ENCODE peak calls at places on chromosomes 2 and 18, in six cellular contexts. One of them, this sample, is unnamed.

GRCh38 chr18:8052237-8052701 is 485.2 kb downstream of the PTPRM start:
- DNase-seq in BE2C: no peak
- DNase-seq in fibroblast of pulmonary artery: peak; percentile 57
- DNase-seq in AG09309: no peak
- DNase-seq in fibroblast of villous mesenchyme: no peak
- DNase-seq in CD8-positive, alpha-beta T cell: no peak
- DNase-seq in this sample: no peak

GRCh38 chr18:58624011-58624410 is 4.9 kb downstream of the ALPK2 start:
- DNase-seq in BE2C: no peak
- DNase-seq in fibroblast of pulmonary artery: no peak
- DNase-seq in AG09309: peak; percentile 74
- DNase-seq in fibroblast of villous mesenchyme: peak; percentile 62
- DNase-seq in CD8-positive, alpha-beta T cell: no peak
- DNase-seq in this sample: no peak

GRCh38 chr2:30026091-30027055 is 105.0 kb upstream of the ALK start:
- DNase-seq in BE2C: peak; percentile 95
- DNase-seq in fibroblast of pulmonary artery: peak; percentile 23
- DNase-seq in AG09309: peak; percentile 8
- DNase-seq in fibroblast of villous mesenchyme: peak; percentile 36
- DNase-seq in CD8-positive, alpha-beta T cell: no peak
- DNase-seq in this sample: peak; percentile 55

GRCh38 chr2:8684421-8684884 is 2.6 kb downstream of the ID2 start:
- DNase-seq in BE2C: peak; percentile 48
- DNase-seq in fibroblast of pulmonary artery: peak; percentile 60
- DNase-seq in AG09309: no peak
- DNase-seq in fibroblast of villous mesenchyme: no peak
- DNase-seq in CD8-positive, alpha-beta T cell: no peak
- DNase-seq in this sample: peak; percentile 30

GRCh38 chr18:44819944-44820510 is 139.3 kb downstream of the SETBP1 start:
- DNase-seq in BE2C: no peak
- DNase-seq in fibroblast of pulmonary artery: no peak
- DNase-seq in AG09309: no peak
- DNase-seq in fibroblast of villous mesenchyme: no peak
- DNase-seq in CD8-positive, alpha-beta T cell: no peak
- DNase-seq in this sample: no peak

GRCh38 chr18:73741946-73742345 is 405.7 kb downstream of the FBXO15 start:
- DNase-seq in BE2C: no peak
- DNase-seq in fibroblast of pulmonary artery: peak; percentile 57
- DNase-seq in AG09309: no peak
- DNase-seq in fibroblast of villous mesenchyme: peak; percentile 15
- DNase-seq in CD8-positive, alpha-beta T cell: no peak
- DNase-seq in this sample: peak; percentile 34

GRCh38 chr18:44778788-44779187 is 98.1 kb downstream of the SETBP1 start:
- DNase-seq in BE2C: no peak
- DNase-seq in fibroblast of pulmonary artery: no peak
- DNase-seq in AG09309: no peak
- DNase-seq in fibroblast of villous mesenchyme: no peak
- DNase-seq in CD8-positive, alpha-beta T cell: no peak
- DNase-seq in this sample: no peak

GRCh38 chr18:69216390-69216789 is 184.3 kb upstream of the DOK6 start:
- DNase-seq in BE2C: no peak
- DNase-seq in fibroblast of pulmonary artery: no peak
- DNase-seq in AG09309: no peak
- DNase-seq in fibroblast of villous mesenchyme: no peak
- DNase-seq in CD8-positive, alpha-beta T cell: no peak
- DNase-seq in this sample: no peak

GRCh38 chr2:86078801-86079545 is 26.7 kb downstream of the POLR1A start:
- DNase-seq in BE2C: no peak
- DNase-seq in fibroblast of pulmonary artery: peak; percentile 80
- DNase-seq in AG09309: no peak
- DNase-seq in fibroblast of villous mesenchyme: peak; percentile 78
- DNase-seq in CD8-positive, alpha-beta T cell: peak; percentile 12
- DNase-seq in this sample: peak; percentile 58

GRCh38 chr18:41845563-41845962 is 109.5 kb upstream of the PIK3C3 start:
- DNase-seq in BE2C: no peak
- DNase-seq in fibroblast of pulmonary artery: no peak
- DNase-seq in AG09309: no peak
- DNase-seq in fibroblast of villous mesenchyme: no peak
- DNase-seq in CD8-positive, alpha-beta T cell: no peak
- DNase-seq in this sample: no peak

GRCh38 chr2:241858206-241859016 is at the start of gene PDCD1:
- DNase-seq in BE2C: peak; percentile 57
- DNase-seq in fibroblast of pulmonary artery: no peak
- DNase-seq in AG09309: no peak
- DNase-seq in fibroblast of villous mesenchyme: no peak
- DNase-seq in CD8-positive, alpha-beta T cell: no peak
- DNase-seq in this sample: no peak

GRCh38 chr2:233471291-233472035 is 95.1 kb downstream of the USP40 start:
- DNase-seq in BE2C: no peak
- DNase-seq in fibroblast of pulmonary artery: no peak
- DNase-seq in AG09309: no peak
- DNase-seq in fibroblast of villous mesenchyme: no peak
- DNase-seq in CD8-positive, alpha-beta T cell: no peak
- DNase-seq in this sample: no peak

GRCh38 chr2:199458806-199459285 is 1.1 kb upstream of the SATB2 start:
- DNase-seq in BE2C: no peak
- DNase-seq in fibroblast of pulmonary artery: peak; percentile 29
- DNase-seq in AG09309: no peak
- DNase-seq in fibroblast of villous mesenchyme: no peak
- DNase-seq in CD8-positive, alpha-beta T cell: no peak
- DNase-seq in this sample: no peak

GRCh38 chr2:67290451-67290991 is 106.6 kb upstream of the ETAA1 start:
- DNase-seq in BE2C: no peak
- DNase-seq in fibroblast of pulmonary artery: peak; percentile 73
- DNase-seq in AG09309: peak; percentile 62
- DNase-seq in fibroblast of villous mesenchyme: peak; percentile 64
- DNase-seq in CD8-positive, alpha-beta T cell: no peak
- DNase-seq in this sample: peak; percentile 84

GRCh38 chr2:218482651-218483050 is 63.7 kb downstream of the VIL1 start:
- DNase-seq in BE2C: no peak
- DNase-seq in fibroblast of pulmonary artery: no peak
- DNase-seq in AG09309: no peak
- DNase-seq in fibroblast of villous mesenchyme: no peak
- DNase-seq in CD8-positive, alpha-beta T cell: no peak
- DNase-seq in this sample: peak; percentile 26

GRCh38 chr2:10575566-10576300 is 114.0 kb downstream of the NOL10 start:
- DNase-seq in BE2C: no peak
- DNase-seq in fibroblast of pulmonary artery: peak; percentile 82
- DNase-seq in AG09309: peak; percentile 32
- DNase-seq in fibroblast of villous mesenchyme: peak; percentile 67
- DNase-seq in CD8-positive, alpha-beta T cell: no peak
- DNase-seq in this sample: peak; percentile 60

GRCh38 chr2:47269316-47270232 is 114.5 kb upstream of the STPG4 start:
- DNase-seq in BE2C: no peak
- DNase-seq in fibroblast of pulmonary artery: peak; percentile 96
- DNase-seq in AG09309: peak; percentile 95
- DNase-seq in fibroblast of villous mesenchyme: peak; percentile 84
- DNase-seq in CD8-positive, alpha-beta T cell: no peak
- DNase-seq in this sample: peak; percentile 99

GRCh38 chr2:133581027-133581760 is 12.9 kb upstream of the NCKAP5 start:
- DNase-seq in BE2C: no peak
- DNase-seq in fibroblast of pulmonary artery: no peak
- DNase-seq in AG09309: no peak
- DNase-seq in fibroblast of villous mesenchyme: no peak
- DNase-seq in CD8-positive, alpha-beta T cell: no peak
- DNase-seq in this sample: peak; percentile 21

GRCh38 chr2:72747344-72747743 is 78.5 kb downstream of the EXOC6B start:
- DNase-seq in BE2C: no peak
- DNase-seq in fibroblast of pulmonary artery: peak; percentile 61
- DNase-seq in AG09309: no peak
- DNase-seq in fibroblast of villous mesenchyme: no peak
- DNase-seq in CD8-positive, alpha-beta T cell: no peak
- DNase-seq in this sample: no peak

GRCh38 chr18:23181547-23181946 is 46.3 kb downstream of the CABLES1 start:
- DNase-seq in BE2C: no peak
- DNase-seq in fibroblast of pulmonary artery: no peak
- DNase-seq in AG09309: no peak
- DNase-seq in fibroblast of villous mesenchyme: no peak
- DNase-seq in CD8-positive, alpha-beta T cell: no peak
- DNase-seq in this sample: no peak

GRCh38 chr2:68806511-68807109 is 64.6 kb downstream of the BMP10 start:
- DNase-seq in BE2C: no peak
- DNase-seq in fibroblast of pulmonary artery: peak; percentile 73
- DNase-seq in AG09309: peak; percentile 48
- DNase-seq in fibroblast of villous mesenchyme: peak; percentile 73
- DNase-seq in CD8-positive, alpha-beta T cell: no peak
- DNase-seq in this sample: peak; percentile 57

GRCh38 chr18:26185267-26185666 is 41.0 kb upstream of the TAF4B start:
- DNase-seq in BE2C: no peak
- DNase-seq in fibroblast of pulmonary artery: peak; percentile 7
- DNase-seq in AG09309: no peak
- DNase-seq in fibroblast of villous mesenchyme: no peak
- DNase-seq in CD8-positive, alpha-beta T cell: no peak
- DNase-seq in this sample: no peak

GRCh38 chr2:68052717-68053422 is 9.9 kb downstream of the C1D start:
- DNase-seq in BE2C: no peak
- DNase-seq in fibroblast of pulmonary artery: no peak
- DNase-seq in AG09309: no peak
- DNase-seq in fibroblast of villous mesenchyme: no peak
- DNase-seq in CD8-positive, alpha-beta T cell: no peak
- DNase-seq in this sample: peak; percentile 18

GRCh38 chr18:8800041-8800441 is 94.7 kb downstream of the MTCL1 start:
- DNase-seq in BE2C: no peak
- DNase-seq in fibroblast of pulmonary artery: peak; percentile 51
- DNase-seq in AG09309: no peak
- DNase-seq in fibroblast of villous mesenchyme: peak; percentile 86
- DNase-seq in CD8-positive, alpha-beta T cell: no peak
- DNase-seq in this sample: peak; percentile 97

DNA sequence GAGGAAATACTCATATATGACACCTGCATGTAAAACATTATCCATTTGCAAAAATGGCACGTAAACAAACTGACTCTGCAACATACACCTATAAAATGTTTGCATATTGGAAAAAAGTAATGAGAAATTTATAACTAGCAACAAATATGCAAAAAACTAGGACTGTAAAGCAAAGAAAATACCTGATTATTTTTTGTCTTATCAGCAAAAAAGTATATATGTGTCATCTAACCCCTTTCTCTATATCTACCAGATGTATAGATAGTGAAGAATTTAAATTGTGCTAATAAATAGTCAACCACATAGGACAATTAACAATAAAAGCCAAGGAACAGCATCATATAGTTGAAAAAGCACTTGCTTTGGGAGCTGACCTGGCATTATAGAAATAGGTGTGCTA is 543.8 kb downstream of the LRP1B start:
- DNase-seq in BE2C: no peak
- DNase-seq in fibroblast of pulmonary artery: no peak
- DNase-seq in AG09309: no peak
- DNase-seq in fibroblast of villous mesenchyme: no peak
- DNase-seq in CD8-positive, alpha-beta T cell: no peak
- DNase-seq in this sample: no peak
- H3K4me3 ChIP-seq in BE2C: no peak overlapping the region
- H3K4me3 ChIP-seq in fibroblast of pulmonary artery: no peak overlapping the region
- H3K4me3 ChIP-seq in AG09309: no peak overlapping the region
- H3K4me3 ChIP-seq in fibroblast of villous mesenchyme: no peak overlapping the region
- H3K4me3 ChIP-seq in CD8-positive, alpha-beta T cell: no peak overlapping the region
- H3K4me3 ChIP-seq in this sample: no peak overlapping the region

DNA sequence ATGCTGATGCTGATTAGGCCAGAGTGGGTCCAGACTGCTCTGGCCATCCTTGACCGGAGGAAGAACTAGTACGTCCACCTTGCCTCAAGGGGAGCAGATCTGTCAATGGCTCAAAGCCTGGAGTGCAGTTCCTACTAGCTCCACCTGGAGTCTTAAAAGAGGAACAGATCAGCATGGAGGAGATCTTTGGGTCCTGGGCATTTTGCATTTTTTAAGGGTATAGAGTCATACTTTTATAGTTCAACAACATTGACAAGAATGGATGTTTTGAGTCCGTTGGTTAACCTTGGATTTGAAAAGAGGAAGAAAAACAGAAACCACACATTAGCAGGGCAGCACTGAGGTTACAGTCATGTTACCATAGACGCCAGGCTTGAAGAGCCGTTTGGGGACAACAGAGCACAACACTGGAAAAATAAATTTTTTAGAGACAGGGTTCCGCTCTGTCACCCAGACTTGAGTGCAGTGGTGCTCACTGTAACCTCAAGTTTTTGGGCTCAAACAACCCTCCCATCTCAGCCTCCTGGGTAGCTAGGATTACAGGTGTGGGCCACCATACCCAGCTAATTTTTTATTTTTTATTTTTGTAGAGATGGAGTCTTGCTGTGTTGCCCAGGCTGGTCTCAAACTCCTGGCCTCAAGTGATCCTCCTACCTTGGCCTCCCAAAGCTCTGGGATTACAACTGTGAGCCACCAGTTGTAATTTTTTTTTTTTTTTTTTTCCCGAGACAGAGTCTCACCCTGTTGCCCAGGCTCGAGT is 78.5 kb downstream of the PRKCE start:
- DNase-seq in BE2C: no peak
- DNase-seq in fibroblast of pulmonary artery: no peak
- DNase-seq in AG09309: no peak
- DNase-seq in fibroblast of villous mesenchyme: no peak
- DNase-seq in CD8-positive, alpha-beta T cell: no peak
- DNase-seq in this sample: no peak
- TF ChIP-seq CTCF in BE2C: peak; percentile 48
- TF ChIP-seq CTCF in fibroblast of pulmonary artery: peak; percentile 28
- TF ChIP-seq CTCF in AG09309: peak; percentile 4
- TF ChIP-seq CTCF in fibroblast of villous mesenchyme: peak; percentile 37
- TF ChIP-seq CTCF in CD8-positive, alpha-beta T cell: no peak
- TF ChIP-seq CTCF in this sample: no peak

DNA sequence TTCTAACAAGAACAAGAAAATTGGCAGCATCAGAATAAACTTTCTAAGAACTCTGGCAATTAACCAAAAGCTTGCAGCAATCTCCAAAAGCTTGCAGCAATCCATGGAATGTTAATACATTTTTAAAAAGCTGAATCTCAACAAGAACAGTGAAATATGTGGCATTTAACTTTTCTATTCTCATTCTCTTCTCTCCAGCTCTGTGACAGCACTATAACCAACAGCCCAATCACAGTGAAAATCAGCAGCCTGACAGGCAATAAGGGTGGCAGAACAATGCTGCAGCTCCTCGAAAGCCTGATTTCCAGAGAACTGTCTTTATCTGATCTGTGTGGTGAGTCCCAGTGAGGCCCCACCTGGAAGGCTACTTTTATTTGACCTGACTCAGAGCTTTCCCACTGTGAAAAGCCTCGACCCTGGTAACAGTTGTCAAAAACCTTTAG is 60.0 kb downstream of the TMEM131 start:
- DNase-seq in BE2C: peak; percentile 33
- DNase-seq in fibroblast of pulmonary artery: peak; percentile 85
- DNase-seq in AG09309: peak; percentile 50
- DNase-seq in fibroblast of villous mesenchyme: peak; percentile 71
- DNase-seq in CD8-positive, alpha-beta T cell: no peak
- DNase-seq in this sample: peak; percentile 88
- H3K4me3 ChIP-seq in BE2C: no peak overlapping the region
- H3K4me3 ChIP-seq in fibroblast of pulmonary artery: no peak overlapping the region
- H3K4me3 ChIP-seq in AG09309: no peak overlapping the region
- H3K4me3 ChIP-seq in fibroblast of villous mesenchyme: no peak overlapping the region
- H3K4me3 ChIP-seq in CD8-positive, alpha-beta T cell: no peak overlapping the region
- H3K4me3 ChIP-seq in this sample: no peak overlapping the region

GRCh38 chr2:102235491-102235890 is 48.7 kb downstream of the IL1RL2 start:
- DNase-seq in BE2C: no peak
- DNase-seq in fibroblast of pulmonary artery: peak; percentile 53
- DNase-seq in AG09309: no peak
- DNase-seq in fibroblast of villous mesenchyme: peak; percentile 43
- DNase-seq in CD8-positive, alpha-beta T cell: no peak
- DNase-seq in this sample: no peak
- TF ChIP-seq CTCF in BE2C: peak; percentile 10
- TF ChIP-seq CTCF in fibroblast of pulmonary artery: peak; percentile 45
- TF ChIP-seq CTCF in AG09309: peak; percentile 42
- TF ChIP-seq CTCF in fibroblast of villous mesenchyme: peak; percentile 36
- TF ChIP-seq CTCF in CD8-positive, alpha-beta T cell: peak; percentile 20
- TF ChIP-seq CTCF in this sample: peak; percentile 41